ENCODE peak calls at places on chromosomes 6 and 20, in six cellular contexts. I, C, W, F, Y and E are unnamed samples.

GRCh38 chr20:45365444-45365970 is 2.6 kb downstream of the SYS1 start:
- DNase-seq in I (no peak), F (no peak), W (no peak), Y (no peak), C (no peak), E (no peak)

GRCh38 chr20:4326194-4327065 is 311.1 kb upstream of the RNF24 start:
- DNase-seq in I (no peak), C (no peak), Y (peak; percentile 44), W (no peak), F (no peak), E (no peak)

GRCh38 chr6:10412165-10412947 is 2.5 kb downstream of the TFAP2A start:
- DNase-seq in I (peak; percentile 62), W (peak; percentile 83), C (no peak), F (peak; percentile 73), Y (peak; percentile 52), E (peak; percentile 89)

GRCh38 chr20:39659010-39659409 is 696.9 kb downstream of the DHX35 start:
- DNase-seq in I (no peak), C (no peak), F (no peak), Y (no peak), W (no peak), E (no peak)

GRCh38 chr6:43806041-43806757 is 36.2 kb downstream of the VEGFA start:
- DNase-seq in Y (no peak), I (no peak), F (no peak), C (no peak), W (peak; percentile 77), E (no peak)

GRCh38 chr20:38272398-38272797 is 11.9 kb upstream of the KIAA1755 start:
- DNase-seq in Y (peak; percentile 78), F (no peak), C (no peak), I (no peak), W (no peak), E (no peak)

GRCh38 chr6:165661416-165662001 is 1.5 kb downstream of the PDE10A start:
- DNase-seq in I (peak; percentile 52), Y (peak; percentile 50), C (no peak), W (peak; percentile 28), F (no peak), E (no peak)

GRCh38 chr20:52242237-52243230 is 51.0 kb upstream of the ZFP64 start:
- DNase-seq in Y (peak; percentile 37), W (no peak), F (no peak), I (no peak), C (no peak), E (peak; percentile 38)

GRCh38 chr20:19786311-19786710 is 28.3 kb downstream of the RIN2 start:
- DNase-seq in F (peak; percentile 29), W (peak; percentile 89), Y (peak; percentile 96), C (no peak), I (no peak), E (peak; percentile 82)

GRCh38 chr6:6559994-6560393 is 28.5 kb upstream of the LY86 start:
- DNase-seq in W (no peak), I (no peak), Y (no peak), C (no peak), F (no peak), E (no peak)